ENCODE peak calls at places on chromosomes 1 and 21, in four cellular contexts. C, L, G and Q are unnamed samples.

GRCh38 chr1:9670085-9670484 is 18.6 kb downstream of the PIK3CD start:
- DNase-seq in C (no peak), L (no peak), G (no peak), Q (no peak)

GRCh38 chr1:22789356-22789994 is 78.8 kb downstream of the EPHB2 start:
- DNase-seq in L (no peak), G (no peak), C (no peak), Q (no peak)

GRCh38 chr1:27928216-27928954 is 6.4 kb upstream of the SMPDL3B start:
- DNase-seq in C (no peak), G (no peak), L (peak; percentile 58), Q (no peak)

GRCh38 chr1:237817277-237817676 is 73.4 kb downstream of the ZP4 start:
- DNase-seq in L (no peak), C (no peak), G (no peak), Q (no peak)

GRCh38 chr1:66282885-66283284 is 251.1 kb upstream of the SGIP1 start:
- DNase-seq in L (no peak), C (no peak), G (no peak), Q (no peak)

GRCh38 chr1:240294566-240294965 is 202.9 kb downstream of the FMN2 start:
- DNase-seq in L (no peak), G (no peak), C (no peak), Q (peak; percentile 58)

GRCh38 chr1:47774986-47775834 is 222.0 kb downstream of the TRABD2B start:
- DNase-seq in L (no peak), C (no peak), G (no peak), Q (no peak)

GRCh38 chr1:203926025-203926540 is 64.7 kb downstream of the SNRPE start:
- DNase-seq in L (no peak), G (no peak), C (no peak), Q (no peak)

GRCh38 chr21:42835611-42836401 is 43.5 kb downstream of the WDR4 start:
- DNase-seq in G (no peak), C (no peak), L (peak; percentile 16), Q (no peak)

GRCh38 chr1:106978477-106979322 is 77.8 kb upstream of the PRMT6 start:
- DNase-seq in L (no peak), G (no peak), C (peak; percentile 58), Q (no peak)

GRCh38 chr21:43928726-43929125 is 63.7 kb downstream of the AGPAT3 start:
- DNase-seq in C (no peak), L (no peak), G (no peak), Q (no peak)

GRCh38 chr1:24047101-24047459 is 64.9 kb downstream of the MYOM3 start:
- DNase-seq in C (no peak), L (peak; percentile 60), G (peak; percentile 33), Q (peak; percentile 50)

GRCh38 chr1:33532936-33533335 is 60.5 kb downstream of the ZSCAN20 start:
- DNase-seq in G (no peak), L (no peak), C (no peak), Q (no peak)

GRCh38 chr1:119885903-119886783 is 10.2 kb downstream of the ADAM30 start:
- DNase-seq in C (peak; percentile 65), L (peak; percentile 77), G (peak; percentile 37), Q (peak; percentile 82)

GRCh38 chr21:46376856-46377453 is 53.0 kb downstream of the PCNT start:
- DNase-seq in C (no peak), G (no peak), L (no peak), Q (no peak)

GRCh38 chr21:36478207-36478701 is 1.7 kb downstream of the CLDN14 start:
- DNase-seq in G (no peak), C (no peak), L (no peak), Q (no peak)

GRCh38 chr1:180586671-180587155 is 27.9 kb downstream of the OVAAL start:
- DNase-seq in G (no peak), L (no peak), C (peak; percentile 71), Q (no peak)

GRCh38 chr1:91751281-91751680 is 134.7 kb downstream of the TGFBR3 start:
- DNase-seq in C (no peak), G (peak; percentile 38), L (no peak), Q (no peak)

GRCh38 chr1:1985375-1986050 is 18.1 kb downstream of the CFAP74 start:
- DNase-seq in G (no peak), L (no peak), C (no peak), Q (no peak)

DNA sequence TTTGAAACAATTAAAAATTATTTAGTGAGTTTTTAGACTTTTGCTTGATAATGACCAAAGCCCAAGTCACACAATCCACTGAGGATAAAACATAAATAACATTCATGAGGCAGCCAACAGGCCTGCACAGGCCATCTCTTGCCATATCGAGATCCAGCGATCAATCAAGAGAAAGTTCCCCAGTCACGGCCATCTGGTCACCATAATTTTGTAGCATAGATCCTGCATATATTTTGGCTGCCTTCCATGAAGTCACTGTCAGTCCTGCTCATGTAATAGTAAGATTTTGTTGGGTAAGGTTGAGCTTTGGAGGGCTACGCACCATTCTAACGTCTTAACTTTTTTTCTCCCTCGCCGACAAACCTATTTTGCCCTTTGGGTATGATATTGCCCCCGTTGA is 17.5 kb downstream of the KPNA6 start:
- DNase-seq in L (no peak), G (no peak), C (peak; percentile 38), Q (no peak)
- H3K4me1 ChIP-seq in L (peaks cover 19% of the 10 kb centered on the region), G (peaks cover 71% of the 10 kb centered on the region), C (no peaks in the 10 kb centered on the region), Q (no peaks in the 10 kb centered on the region)

DNA sequence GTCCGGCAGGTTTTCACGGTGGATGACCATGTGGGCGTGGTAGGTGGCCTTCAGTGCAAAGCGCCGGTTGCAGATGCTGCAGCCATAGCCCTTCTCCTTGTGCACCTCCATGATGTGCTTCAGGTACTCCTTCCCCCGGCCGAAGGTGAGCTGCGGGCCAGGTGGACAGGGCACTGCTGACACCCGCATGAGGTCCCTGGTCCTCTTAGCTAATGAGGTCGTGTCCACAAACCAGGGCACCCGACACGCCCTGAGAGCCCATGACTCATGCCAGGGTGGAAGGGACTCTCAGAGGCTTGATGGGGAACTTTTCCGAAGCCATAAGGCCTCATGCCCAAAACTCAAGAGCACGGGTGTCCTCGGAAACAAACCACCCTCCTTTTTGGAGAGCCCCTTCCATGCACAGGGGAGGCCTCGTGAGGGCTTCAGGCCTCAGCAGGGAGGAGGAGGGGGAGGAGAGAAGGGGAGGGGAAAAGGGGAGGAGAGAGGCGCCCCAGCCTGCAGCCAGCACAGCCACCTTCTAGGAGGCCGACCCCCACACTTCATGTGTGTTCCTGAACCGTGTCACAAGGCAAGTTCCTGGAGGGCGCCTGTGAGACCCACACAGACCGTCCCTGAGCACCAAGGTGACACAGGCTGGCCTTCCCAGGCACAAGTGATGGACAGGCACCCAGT is 54.4 kb upstream of the RIPK4 start:
- DNase-seq in G (no peak), L (no peak), C (no peak), Q (no peak)
- H3K4me1 ChIP-seq in G (peaks cover 4% of the 10 kb centered on the region), L (peaks cover 4% of the 10 kb centered on the region), C (no peaks in the 10 kb centered on the region), Q (no peaks in the 10 kb centered on the region)

DNA sequence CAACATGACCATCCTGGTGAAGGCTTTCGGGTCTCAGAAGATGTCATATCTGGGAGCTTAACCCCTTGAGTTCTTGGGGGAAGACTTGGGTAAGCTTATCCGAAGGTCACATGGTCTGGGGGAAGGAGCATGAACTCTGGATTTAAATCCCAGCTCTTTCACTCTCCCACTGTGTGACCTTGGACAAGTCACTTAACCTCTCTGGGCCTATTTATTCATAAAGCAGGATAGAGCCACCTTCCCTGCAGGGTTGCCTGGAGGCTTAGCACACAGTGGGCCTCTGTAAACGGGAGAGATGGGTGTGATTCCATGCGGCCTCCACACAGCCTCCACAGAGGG is 8.2 kb upstream of the ARHGEF10L start:
- DNase-seq in G (no peak), C (no peak), L (no peak), Q (no peak)
- H3K4me1 ChIP-seq in G (peaks cover 27% of the 10 kb centered on the region), C (no peaks in the 10 kb centered on the region), L (no peaks in the 10 kb centered on the region), Q (peaks cover 6% of the 10 kb centered on the region)

GRCh38 chr1:168513656-168514404 is 30.0 kb downstream of the XCL2 start:
- DNase-seq in L (no peak), G (no peak), C (no peak), Q (no peak)
- H3K4me1 ChIP-seq in L (peaks cover 11% of the 10 kb centered on the region), G (peaks cover 19% of the 10 kb centered on the region), C (no peaks in the 10 kb centered on the region), Q (peaks cover 22% of the 10 kb centered on the region)

DNA sequence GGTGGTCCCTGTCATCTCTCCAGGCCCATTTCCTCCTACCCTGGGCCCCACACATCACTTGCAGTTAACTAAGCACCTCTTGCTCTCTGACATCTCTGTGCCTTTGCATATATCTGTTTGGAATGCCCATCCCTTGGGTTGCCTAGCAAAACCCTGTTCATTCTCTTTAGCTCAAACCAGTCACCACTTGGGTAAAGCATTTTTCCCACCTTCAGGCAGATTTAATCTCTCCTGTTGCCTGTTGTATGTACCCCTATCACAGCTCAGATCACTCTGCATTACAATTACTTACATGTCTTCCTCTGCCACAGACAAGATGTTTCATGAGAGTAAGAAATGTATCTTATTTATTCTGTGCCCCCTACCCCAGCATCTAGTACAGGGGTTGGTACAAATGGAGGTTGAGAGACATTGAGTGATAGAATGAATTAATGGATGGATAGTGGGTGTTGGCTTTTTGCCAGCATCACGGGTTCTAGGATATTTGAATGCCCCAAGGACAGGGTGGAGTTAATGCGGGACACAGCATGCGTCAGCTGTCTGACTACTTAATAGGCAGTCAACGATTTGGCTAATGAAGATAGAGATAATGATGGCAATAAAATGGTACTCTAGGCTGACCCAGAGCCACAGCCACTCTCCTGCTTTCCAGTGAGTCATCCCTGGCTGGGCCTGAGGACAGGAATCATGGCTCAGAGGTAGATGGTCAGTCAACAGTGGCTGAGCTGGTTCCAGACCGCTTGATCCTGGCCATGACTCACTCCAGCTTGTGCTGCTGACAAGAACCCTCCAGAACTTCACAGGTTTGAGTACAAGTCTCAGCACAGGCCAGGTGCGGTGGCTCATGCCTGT is 6.5 kb downstream of the NR0B2 start:
- DNase-seq in C (peak; percentile 48), L (no peak), G (no peak), Q (no peak)
- H3K4me1 ChIP-seq in C (no peaks in the 10 kb centered on the region), L (peaks cover 4% of the 10 kb centered on the region), G (peaks cover 11% of the 10 kb centered on the region), Q (no peaks in the 10 kb centered on the region)

GRCh38 chr1:168225476-168226190 is at the start of gene SFT2D2:
- DNase-seq in L (peak; percentile 93), C (peak; percentile 88), G (peak; percentile 81), Q (peak; percentile 82)

GRCh38 chr1:168224991-168225390 is 813 bp upstream of the SFT2D2 start:
- DNase-seq in L (no peak), C (no peak), G (no peak), Q (no peak)

GRCh38 chr1:168229893-168230292 is 4.1 kb downstream of the SFT2D2 start:
- DNase-seq in G (no peak), L (no peak), C (no peak), Q (no peak)

GRCh38 chr1:168230709-168231108 is 4.9 kb downstream of the SFT2D2 start:
- DNase-seq in C (no peak), L (no peak), G (no peak), Q (no peak)

GRCh38 chr1:168227620-168228019 is 1.8 kb downstream of the SFT2D2 start:
- DNase-seq in C (no peak), G (no peak), L (no peak), Q (no peak)
- H3K4me1 ChIP-seq in C (no peaks in the 10 kb centered on the region), G (peaks cover 50% of the 10 kb centered on the region), L (peaks cover 36% of the 10 kb centered on the region), Q (peaks cover 4% of the 10 kb centered on the region)

GRCh38 chr1:3646596-3646995 is 3.3 kb downstream of the WRAP73 start:
- DNase-seq in L (peak; percentile 23), G (no peak), C (no peak), Q (no peak)
- H3K4me1 ChIP-seq in L (peaks cover 28% of the 10 kb centered on the region), G (peaks cover 30% of the 10 kb centered on the region), C (no peaks in the 10 kb centered on the region), Q (peaks cover 5% of the 10 kb centered on the region)

DNA sequence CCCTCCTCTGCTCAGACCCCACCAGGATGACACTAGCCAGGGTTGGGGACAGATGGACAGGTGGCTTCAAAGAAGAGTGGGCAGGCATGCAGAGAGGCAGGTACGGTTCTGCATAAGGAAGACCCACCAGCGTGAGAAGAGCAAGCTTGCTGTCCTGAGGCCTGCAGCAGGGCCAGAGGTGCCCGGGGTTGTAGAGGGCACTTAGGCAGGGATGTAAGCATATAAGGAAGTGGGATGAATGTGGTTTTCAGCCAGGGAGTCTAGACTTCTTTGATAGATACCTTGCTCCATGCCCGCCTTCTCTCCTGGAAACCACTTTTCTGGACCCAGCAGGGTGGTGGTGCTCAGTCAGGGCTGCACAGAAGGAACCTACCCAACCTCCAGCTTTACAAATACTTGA is 1.4 kb downstream of the TTC39A start:
- DNase-seq in G (no peak), L (no peak), C (no peak), Q (no peak)
- H3K4me1 ChIP-seq in G (peaks cover 42% of the 10 kb centered on the region), L (peaks cover 4% of the 10 kb centered on the region), C (peaks cover 20% of the 10 kb centered on the region), Q (peaks cover 11% of the 10 kb centered on the region)

GRCh38 chr1:4180066-4180735 is 280.1 kb upstream of the C1orf174 start:
- DNase-seq in L (no peak), G (no peak), C (no peak), Q (no peak)
- H3K4me1 ChIP-seq in L (no peaks in the 10 kb centered on the region), G (no peaks in the 10 kb centered on the region), C (no peaks in the 10 kb centered on the region), Q (no peaks in the 10 kb centered on the region)